ENCODE peak calls at places on chromosomes 2 and 18, in four cellular contexts. G, W, E and I are unnamed samples.

GRCh38 chr18:21117385-21118135 is 5.9 kb upstream of the ROCK1 start:
- DNase-seq in G (no peak), W (no peak), E (no peak), I (no peak)

GRCh38 chr18:48831802-48832201 is 119.0 kb downstream of the SMAD7 start:
- DNase-seq in G (no peak), W (no peak), E (no peak), I (no peak)

GRCh38 chr2:220243571-220243970 is 616.1 kb downstream of the SLC4A3 start:
- DNase-seq in G (no peak), W (no peak), E (no peak), I (no peak)

GRCh38 chr2:113822087-113822805 is 65.8 kb upstream of the SLC35F5 start:
- DNase-seq in G (no peak), W (no peak), E (no peak), I (no peak)

GRCh38 chr2:43293744-43294695 is 67.6 kb upstream of the ZFP36L2 start:
- DNase-seq in G (no peak), W (no peak), E (no peak), I (no peak)

GRCh38 chr2:222736301-222736700 is 64.8 kb downstream of the MOGAT1 start:
- DNase-seq in G (no peak), W (no peak), E (no peak), I (no peak)

GRCh38 chr18:35775887-35776286 is 194.3 kb downstream of the GALNT1 start:
- DNase-seq in G (no peak), W (no peak), E (no peak), I (no peak)

GRCh38 chr2:86570069-86570468 is 6.8 kb upstream of the CHMP3 start:
- DNase-seq in G (no peak), W (no peak), E (no peak), I (no peak)

GRCh38 chr2:122988395-122989221 is 1036.5 kb upstream of the CNTNAP5 start:
- DNase-seq in G (no peak), W (no peak), E (no peak), I (no peak)

GRCh38 chr2:11945139-11946126 is 199.0 kb downstream of the LPIN1 start:
- DNase-seq in G (peak; percentile 15), W (peak; percentile 18), E (no peak), I (no peak)

GRCh38 chr2:170585067-170585466 is 130.1 kb upstream of the SP5 start:
- DNase-seq in G (no peak), W (no peak), E (no peak), I (no peak)

GRCh38 chr2:26410764-26411243 is 9.1 kb downstream of the DRC1 start:
- DNase-seq in G (no peak), W (no peak), E (no peak), I (no peak)

GRCh38 chr2:26414291-26414690 is 12.6 kb downstream of the DRC1 start:
- DNase-seq in G (no peak), W (no peak), E (no peak), I (no peak)

GRCh38 chr2:26411419-26411818 is 9.7 kb downstream of the DRC1 start:
- DNase-seq in G (no peak), W (no peak), E (no peak), I (no peak)

GRCh38 chr2:26409785-26410184 is 8.1 kb downstream of the DRC1 start:
- DNase-seq in G (no peak), W (no peak), E (no peak), I (no peak)

GRCh38 chr2:26412091-26412673 is 10.5 kb downstream of the DRC1 start:
- DNase-seq in G (no peak), W (no peak), E (no peak), I (no peak)
- H3K27ac ChIP-seq in G (no peak overlapping the region), W (no peak overlapping the region), E (peak overlapping the region; percentile 82), I (no peak overlapping the region)

DNA sequence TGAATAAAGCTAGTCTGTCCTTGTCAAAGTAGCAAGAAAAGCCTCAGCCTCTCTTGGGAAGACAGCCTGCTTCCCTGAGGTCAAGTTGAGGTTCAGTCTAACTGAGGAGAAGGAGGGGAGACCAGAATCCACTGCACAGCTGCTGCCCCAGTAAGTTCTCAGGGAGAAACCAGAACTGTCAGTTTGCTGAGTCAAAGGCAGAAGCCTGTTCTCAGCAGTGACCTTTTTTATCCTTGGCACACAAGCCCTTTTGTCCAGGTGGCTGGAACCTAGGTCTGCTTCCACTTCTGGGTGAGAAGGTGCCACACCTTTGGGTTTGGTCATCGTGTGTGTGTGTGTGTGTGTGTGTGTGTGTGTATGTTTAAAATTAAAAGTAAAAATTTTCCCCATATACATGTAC is 15.1 kb downstream of the INPP4A start:
- DNase-seq in G (no peak), W (no peak), E (no peak), I (no peak)
- H3K4me1 ChIP-seq in G (peaks cover 98% of the 10 kb centered on the region), W (peaks cover 99% of the 10 kb centered on the region), E (peaks cover 92% of the 10 kb centered on the region), I (peaks cover 81% of the 10 kb centered on the region)

GRCh38 chr18:51194604-51195003 is 2.9 kb downstream of the MEX3C start:
- DNase-seq in G (no peak), W (no peak), E (no peak), I (no peak)
- H3K27ac ChIP-seq in G (peak overlapping the region; percentile 77), W (peak overlapping the region; percentile 84), E (peak overlapping the region; percentile 85), I (peak overlapping the region; percentile 81)

GRCh38 chr2:230864605-230865323 is at the start of gene ITM2C:
- DNase-seq in G (peak; percentile 76), W (peak; percentile 69), E (peak; percentile 82), I (peak; percentile 62)

GRCh38 chr2:230865324-230865765 is 603 bp downstream of the ITM2C start:
- DNase-seq in G (no peak), W (no peak), E (no peak), I (no peak)

GRCh38 chr2:230863031-230863430 is 1.7 kb upstream of the ITM2C start:
- DNase-seq in G (no peak), W (no peak), E (no peak), I (no peak)

GRCh38 chr2:230863442-230864121 is 1.2 kb upstream of the ITM2C start:
- DNase-seq in G (no peak), W (no peak), E (no peak), I (no peak)

GRCh38 chr2:230864122-230864604 is 579 bp upstream of the ITM2C start:
- DNase-seq in G (no peak), W (no peak), E (no peak), I (no peak)
- H3K4me1 ChIP-seq in G (peaks cover 39% of the 10 kb centered on the region), W (peaks cover 46% of the 10 kb centered on the region), E (peaks cover 41% of the 10 kb centered on the region), I (peaks cover 29% of the 10 kb centered on the region)

GRCh38 chr2:127995725-127996124 is 32.1 kb downstream of the SAP130 start:
- DNase-seq in G (no peak), W (no peak), E (no peak), I (no peak)
- H3K27ac ChIP-seq in G (no peak overlapping the region), W (no peak overlapping the region), E (no peak overlapping the region), I (no peak overlapping the region)

GRCh38 chr2:152537252-152537651 is 180.0 kb downstream of the PRPF40A start:
- DNase-seq in G (no peak), W (no peak), E (no peak), I (no peak)

GRCh38 chr2:152534460-152535131 is 182.7 kb downstream of the PRPF40A start:
- DNase-seq in G (no peak), W (no peak), E (no peak), I (no peak)

GRCh38 chr2:152532241-152532640 is 185.0 kb downstream of the PRPF40A start:
- DNase-seq in G (no peak), W (no peak), E (no peak), I (no peak)
- H3K4me1 ChIP-seq in G (no peaks in the 10 kb centered on the region), W (no peaks in the 10 kb centered on the region), E (no peaks in the 10 kb centered on the region), I (no peaks in the 10 kb centered on the region)

DNA sequence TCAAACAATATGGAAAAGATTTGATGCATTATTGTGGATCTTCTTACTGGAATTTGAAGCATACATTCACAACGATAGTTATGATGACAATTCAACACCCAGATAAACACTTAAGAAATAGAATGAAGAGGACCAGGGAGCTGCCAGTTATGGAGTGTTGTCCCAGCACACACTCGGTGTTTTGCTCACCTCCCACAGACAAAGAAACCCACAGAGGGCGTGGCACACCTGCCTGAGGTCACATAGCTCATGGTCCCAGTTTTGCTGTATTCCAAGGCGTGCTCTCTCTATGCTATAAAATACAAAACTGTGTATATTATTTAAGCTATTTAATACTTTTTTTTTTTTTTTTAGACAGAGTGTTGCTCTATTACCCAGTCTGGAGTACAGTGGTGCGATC is 31.1 kb downstream of the EFR3B start:
- DNase-seq in G (no peak), W (no peak), E (no peak), I (no peak)
- H3K27ac ChIP-seq in G (no peak overlapping the region), W (no peak overlapping the region), E (no peak overlapping the region), I (no peak overlapping the region)

GRCh38 chr2:120865656-120866055 is 130.0 kb downstream of the GLI2 start:
- DNase-seq in G (no peak), W (no peak), E (no peak), I (no peak)
- H3K4me1 ChIP-seq in G (no peaks in the 10 kb centered on the region), W (no peaks in the 10 kb centered on the region), E (no peaks in the 10 kb centered on the region), I (no peaks in the 10 kb centered on the region)

DNA sequence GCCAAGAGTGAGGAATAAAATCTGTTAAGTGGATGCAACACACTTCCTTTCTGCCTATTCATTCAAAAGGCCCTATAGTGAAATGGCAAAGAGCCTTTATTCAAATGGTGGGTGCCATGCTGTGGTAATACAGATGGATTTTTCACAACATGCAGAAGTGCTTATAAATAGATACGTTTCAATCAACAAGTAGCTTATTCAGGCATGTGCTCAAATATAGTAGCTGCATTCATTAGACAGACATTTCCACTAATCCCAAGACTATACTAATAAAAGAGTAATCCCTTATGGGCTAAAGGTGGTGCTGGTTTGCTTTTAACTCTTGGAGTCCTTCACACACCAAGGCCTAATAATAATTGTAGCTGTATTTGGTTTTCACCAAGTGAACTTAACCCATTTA is 122.3 kb upstream of the LTBP1 start:
- DNase-seq in G (no peak), W (no peak), E (no peak), I (no peak)
- H3K27ac ChIP-seq in G (no peak overlapping the region), W (no peak overlapping the region), E (no peak overlapping the region), I (no peak overlapping the region)